ENCODE peak calls at places on chromosomes 3 and 15, in seven cellular contexts. E is heart left ventricle, D is transverse colon, L is Peyer's patch, H is lower leg skin, I is IMR-90, Z is uterus. C is an unnamed sample.

GRCh38 chr15:50576156-50576555 is 29.7 kb upstream of the USP50 start:
- DNase-seq in E (no peak), D (no peak), L (no peak), H (no peak), I (no peak), Z (no peak), C (no peak)

GRCh38 chr3:124491098-124491497 is 239.2 kb upstream of the UMPS start:
- DNase-seq in E (no peak), D (peak), L (no peak), H (no peak), I (no peak), Z (no peak), C (no peak)

GRCh38 chr15:74612677-74613076 is 3.0 kb upstream of the CLK3 start:
- DNase-seq in E (no peak), D (no peak), L (no peak), H (no peak), I (no peak), Z (no peak), C (no peak)

GRCh38 chr3:144052275-144052674 is 80.7 kb downstream of the DIPK2A start:
- DNase-seq in E (no peak), D (no peak), L (no peak), H (no peak), I (peak), Z (no peak), C (no peak)

GRCh38 chr3:198080521-198081384 is 120.7 kb downstream of the LMLN start:
- DNase-seq in E (peak), D (peak), L (peak), H (no peak), I (peak), Z (no peak), C (no peak)

GRCh38 chr3:19866751-19867347 is 67.2 kb downstream of the EFHB start:
- DNase-seq in E (no peak), D (peak), L (no peak), H (no peak), I (peak), Z (peak), C (no peak)

GRCh38 chr3:183845608-183846288 is 20.4 kb upstream of the MAP6D1 start:
- DNase-seq in E (no peak), D (no peak), L (no peak), H (no peak), I (peak), Z (no peak), C (no peak)

GRCh38 chr3:190265795-190266194 is 56.5 kb downstream of the CLDN1 start:
- DNase-seq in E (no peak), D (peak), L (no peak), H (no peak), I (peak), Z (no peak), C (no peak)

GRCh38 chr3:72459588-72459987 is 388.7 kb downstream of the SHQ1 start:
- DNase-seq in E (no peak), D (no peak), L (no peak), H (no peak), I (no peak), Z (no peak), C (no peak)

DNA sequence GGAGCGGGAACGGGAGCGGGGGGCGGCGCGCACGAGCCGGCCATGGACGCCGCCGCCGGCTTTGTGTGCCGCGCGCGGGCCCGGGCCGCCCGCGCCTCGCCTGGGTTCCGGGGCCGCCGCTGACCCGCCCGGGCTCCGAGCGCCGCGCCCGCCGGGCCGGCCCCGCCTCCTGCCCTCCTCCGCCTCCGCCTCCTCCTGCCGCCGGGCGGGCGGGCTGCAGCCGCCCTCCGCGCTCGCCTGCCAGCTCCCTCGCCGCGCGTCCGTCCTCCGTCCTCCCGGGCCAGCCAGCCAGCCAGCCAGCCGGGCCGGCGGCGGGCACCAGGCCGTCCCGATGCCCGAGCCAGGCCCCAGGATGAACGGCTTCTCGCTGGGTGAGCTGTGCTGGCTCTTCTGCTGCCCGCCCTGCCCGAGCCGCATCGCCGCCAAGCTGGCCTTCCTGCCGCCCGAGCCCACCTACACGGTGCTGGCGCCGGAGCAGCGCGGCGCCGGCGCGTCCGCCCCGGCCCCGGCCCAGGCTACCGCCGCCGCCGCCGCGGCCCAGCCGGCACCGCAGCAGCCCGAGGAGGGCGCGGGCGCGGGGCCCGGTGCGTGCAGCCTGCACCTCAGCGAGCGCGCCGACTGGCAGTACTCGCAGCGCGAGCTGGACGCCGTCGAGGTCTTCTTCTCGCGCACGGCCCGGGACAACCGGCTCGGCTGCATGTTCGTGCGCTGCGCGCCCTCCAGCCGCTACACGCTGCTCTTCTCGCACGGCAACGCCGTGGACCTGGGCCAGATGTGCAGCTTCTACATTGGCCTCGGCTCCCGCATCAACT is at the start of gene ABHD17C:
- DNase-seq in E (peak), D (peak), L (peak), H (peak), I (peak), Z (peak), C (no peak)
- TF ChIP-seq POLR2A in E (no peak), D (peak), L (peak), H (no peak), I (no peak), Z (no peak), C (peak)

DNA sequence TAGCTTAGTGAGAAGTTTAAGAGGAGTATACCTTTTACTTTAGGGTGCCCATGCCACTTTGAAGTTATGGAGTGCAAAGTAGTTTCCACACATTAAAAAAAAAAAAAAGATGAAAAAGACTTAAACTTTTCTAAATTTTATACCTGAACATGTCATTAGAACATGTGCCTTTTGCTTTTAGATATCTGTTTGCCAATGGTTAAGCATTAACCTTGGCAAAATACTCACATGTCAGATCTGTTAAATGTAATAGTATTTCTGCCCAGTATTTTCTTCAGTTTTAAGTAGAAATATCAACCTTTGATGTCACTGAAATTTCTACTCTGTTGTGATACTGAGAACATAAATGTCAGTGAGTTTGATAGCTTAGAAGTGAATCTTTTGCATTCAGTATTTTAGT is 12.2 kb downstream of the ZFAND6 start:
- DNase-seq in E (no peak), D (no peak), L (no peak), H (no peak), I (no peak), Z (no peak), C (no peak)
- H3K4me3 ChIP-seq in E (peak), D (peak), L (no peak), H (no peak), I (no peak), Z (no peak), C (no peak)

GRCh38 chr15:67080900-67081431 is 15.6 kb downstream of the SMAD3 start:
- DNase-seq in E (peak), D (no peak), L (no peak), H (no peak), I (peak), Z (peak), C (peak)
- TF ChIP-seq POLR2A in E (no peak), D (no peak), L (no peak), H (no peak), I (no peak), Z (no peak), C (no peak)

DNA sequence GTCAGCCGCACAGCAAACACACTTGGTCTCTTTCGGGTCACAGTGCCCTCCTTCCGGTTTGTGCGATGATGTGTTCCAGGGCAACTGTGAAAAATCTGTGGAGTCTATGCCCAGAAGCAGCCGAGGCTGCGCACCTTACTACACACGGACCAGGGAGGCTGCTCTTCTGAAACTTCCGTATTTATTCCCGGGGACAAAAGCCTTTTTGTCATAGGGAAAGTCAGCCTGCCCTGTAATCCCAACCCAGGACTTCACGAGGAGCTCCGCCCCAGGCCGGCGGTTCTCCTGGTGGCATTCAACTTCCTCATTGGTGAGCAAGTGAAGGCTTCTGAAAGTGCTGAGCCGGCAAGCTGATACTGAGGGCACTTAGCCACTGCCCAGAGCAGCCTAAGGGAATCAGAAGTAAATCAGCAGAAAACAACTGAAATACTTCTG is 126.5 kb downstream of the FMN1 start:
- DNase-seq in E (peak), D (peak), L (peak), H (peak), I (no peak), Z (no peak), C (no peak)
- H3K4me3 ChIP-seq in E (peak), D (peak), L (peak), H (peak), I (no peak), Z (no peak), C (peak)

C was measured in esophagus squamous epithelium.